ENCODE peak calls at places on chromosomes 1 and 21, in seven cellular contexts. O is A673, B is uterus, L is fibroblast of lung, K is lung, J is tibial nerve, M is neural progenitor cell. F is an unnamed sample. For H3K27me3, the result is how much of the 10 kb centered on the place peaks cover.

GRCh38 chr1:205976708-205977107 is 26.5 kb downstream of the RAB7B start:
- DNase-seq in O (no peak), B (no peak), L (peak), K (no peak), J (no peak), M (peak), F (peak)

GRCh38 chr1:230464618-230465017 is 38.5 kb upstream of the PGBD5 start:
- DNase-seq in O (no peak), B (no peak), L (no peak), K (no peak), J (no peak), M (no peak), F (no peak)

GRCh38 chr1:95072532-95073419 is at the start of gene ALG14:
- DNase-seq in O (peak), B (peak), L (peak), K (peak), J (peak), M (peak), F (peak)

GRCh38 chr1:150889650-150890416 is 2.9 kb downstream of the CTXND2 start:
- DNase-seq in O (no peak), B (no peak), L (no peak), K (no peak), J (no peak), M (no peak), F (no peak)

GRCh38 chr1:20538760-20539551 is 13.4 kb upstream of the FAM43B start:
- DNase-seq in O (no peak), B (no peak), L (no peak), K (no peak), J (no peak), M (no peak), F (no peak)

GRCh38 chr1:218164930-218165686 is 120.0 kb upstream of the RRP15 start:
- DNase-seq in O (peak), B (no peak), L (peak), K (no peak), J (no peak), M (peak), F (peak)

GRCh38 chr21:31530918-31531705 is 128.4 kb upstream of the SOD1 start:
- DNase-seq in O (peak), B (no peak), L (no peak), K (no peak), J (no peak), M (no peak), F (no peak)

GRCh38 chr1:232853994-232854532 is 48.8 kb downstream of the MAP10 start:
- DNase-seq in O (peak), B (no peak), L (peak), K (no peak), J (no peak), M (no peak), F (no peak)

GRCh38 chr1:59332983-59333382 is 36.1 kb downstream of the FGGY start:
- DNase-seq in O (peak), B (no peak), L (peak), K (no peak), J (no peak), M (no peak), F (no peak)

GRCh38 chr1:8439015-8439702 is 121.2 kb downstream of the SLC45A1 start:
- DNase-seq in O (peak), B (peak), L (peak), K (peak), J (peak), M (peak), F (peak)

GRCh38 chr1:47940779-47941178 is 56.4 kb downstream of the TRABD2B start:
- DNase-seq in O (no peak), B (no peak), L (no peak), K (no peak), J (no peak), M (no peak), F (no peak)

GRCh38 chr1:206556047-206556747 is 48.9 kb downstream of the RASSF5 start:
- DNase-seq in O (no peak), B (no peak), L (no peak), K (no peak), J (no peak), M (no peak), F (no peak)

GRCh38 chr1:211379446-211379845 is 52.8 kb downstream of the TRAF5 start:
- DNase-seq in O (no peak), B (no peak), L (no peak), K (no peak), J (no peak), M (no peak), F (no peak)

GRCh38 chr1:109788695-109789521 is 25.2 kb upstream of the EPS8L3 start:
- DNase-seq in O (no peak), B (peak), L (no peak), K (no peak), J (no peak), M (peak), F (peak)

GRCh38 chr21:33257404-33257803 is 8.8 kb upstream of the IL10RB start:
- DNase-seq in O (no peak), B (no peak), L (no peak), K (no peak), J (no peak), M (no peak), F (no peak)

GRCh38 chr1:12188657-12189327 is 22.0 kb downstream of the TNFRSF1B start:
- DNase-seq in O (no peak), B (no peak), L (no peak), K (no peak), J (no peak), M (no peak), F (no peak)

GRCh38 chr21:42236693-42237092 is 17.8 kb downstream of the ABCG1 start:
- DNase-seq in O (no peak), B (no peak), L (no peak), K (no peak), J (no peak), M (no peak), F (peak)

GRCh38 chr1:25478633-25479032 is 47.9 kb downstream of the MACO1 start:
- DNase-seq in O (no peak), B (no peak), L (no peak), K (no peak), J (no peak), M (no peak), F (no peak)

GRCh38 chr1:7224081-7224534 is 438.9 kb downstream of the CAMTA1 start:
- DNase-seq in O (no peak), B (no peak), L (peak), K (no peak), J (no peak), M (no peak), F (no peak)

GRCh38 chr1:64948905-64949833 is 17.2 kb downstream of the JAK1 start:
- DNase-seq in O (peak), B (no peak), L (peak), K (no peak), J (no peak), M (no peak), F (no peak)

GRCh38 chr21:33380483-33380998 is 22.7 kb upstream of the IFNGR2 start:
- DNase-seq in O (peak), B (peak), L (peak), K (peak), J (peak), M (no peak), F (peak)

GRCh38 chr1:7379445-7379971 is 391.6 kb upstream of the VAMP3 start:
- DNase-seq in O (peak), B (no peak), L (peak), K (no peak), J (no peak), M (peak), F (no peak)

GRCh38 chr1:193311226-193311948 is 125.0 kb upstream of the B3GALT2 start:
- DNase-seq in O (no peak), B (no peak), L (no peak), K (no peak), J (no peak), M (no peak), F (no peak)

GRCh38 chr1:203095061-203095690 is 9.4 kb upstream of the MYOG start:
- DNase-seq in O (no peak), B (no peak), L (no peak), K (no peak), J (no peak), M (no peak), F (no peak)

GRCh38 chr21:14550200-14550599 is 4.1 kb upstream of the SAMSN1 start:
- DNase-seq in O (peak), B (no peak), L (no peak), K (no peak), J (no peak), M (no peak), F (no peak)

GRCh38 chr1:165891461-165891860 is 64.0 kb downstream of the UCK2 start:
- DNase-seq in O (no peak), B (no peak), L (no peak), K (no peak), J (no peak), M (no peak), F (no peak)

GRCh38 chr1:211638723-211639122 is 36.7 kb downstream of the NEK2 start:
- DNase-seq in O (no peak), B (no peak), L (peak), K (no peak), J (no peak), M (no peak), F (no peak)

GRCh38 chr1:30518696-30519095 is 204.7 kb downstream of the MATN1 start:
- DNase-seq in O (no peak), B (no peak), L (no peak), K (no peak), J (no peak), M (no peak), F (no peak)

GRCh38 chr21:33229099-33229775 is 501 bp upstream of the IFNAR2 start:
- DNase-seq in O (no peak), B (no peak), L (no peak), K (no peak), J (no peak), M (no peak), F (no peak)

GRCh38 chr1:208081972-208082371 is 162.2 kb downstream of the PLXNA2 start:
- DNase-seq in O (no peak), B (no peak), L (no peak), K (no peak), J (peak), M (peak), F (no peak)

GRCh38 chr21:35095859-35096291 is 46.8 kb upstream of the RUNX1 start:
- DNase-seq in O (no peak), B (no peak), L (peak), K (no peak), J (no peak), M (no peak), F (no peak)

GRCh38 chr1:47759581-47760247 is 237.5 kb downstream of the TRABD2B start:
- DNase-seq in O (no peak), B (no peak), L (no peak), K (no peak), J (no peak), M (no peak), F (no peak)

GRCh38 chr1:218273757-218274505 is 11.2 kb upstream of the RRP15 start:
- DNase-seq in O (no peak), B (no peak), L (no peak), K (no peak), J (no peak), M (peak), F (no peak)

GRCh38 chr21:41438425-41439113 is 12.5 kb downstream of the MX1 start:
- DNase-seq in O (no peak), B (no peak), L (no peak), K (no peak), J (no peak), M (no peak), F (no peak)

GRCh38 chr1:39238476-39238875 is 34.0 kb downstream of the MACF1 start:
- DNase-seq in O (peak), B (peak), L (peak), K (no peak), J (no peak), M (no peak), F (no peak)

GRCh38 chr21:40049959-40050290 is 182.7 kb downstream of the PCP4 start:
- DNase-seq in O (no peak), B (no peak), L (no peak), K (no peak), J (no peak), M (peak), F (no peak)

GRCh38 chr21:41648591-41649031 is 118.2 kb downstream of the RIPK4 start:
- DNase-seq in O (peak), B (no peak), L (peak), K (no peak), J (no peak), M (no peak), F (no peak)

GRCh38 chr1:205313681-205314308 is 7.8 kb downstream of the NUAK2 start:
- DNase-seq in O (peak), B (peak), L (peak), K (peak), J (peak), M (peak), F (peak)

GRCh38 chr1:93471284-93471683 is 23.4 kb downstream of the FNBP1L start:
- DNase-seq in O (no peak), B (no peak), L (no peak), K (no peak), J (no peak), M (no peak), F (no peak)

GRCh38 chr1:110783292-110783918 is 89.5 kb upstream of the CD53 start:
- DNase-seq in O (peak), B (no peak), L (peak), K (peak), J (peak), M (peak), F (no peak)

GRCh38 chr1:24150228-24151174 is 7.6 kb upstream of the IL22RA1 start:
- DNase-seq in O (peak), B (peak), L (peak), K (peak), J (peak), M (peak), F (peak)
- H3K27me3 ChIP-seq in O (under half), B (under half), L (under half), K (under half), J (under half), M (under half), F (under half)

GRCh38 chr1:156833598-156833997 is 16.9 kb upstream of the SH2D2A start:
- DNase-seq in O (no peak), B (no peak), L (no peak), K (no peak), J (no peak), M (no peak), F (no peak)
- H3K27me3 ChIP-seq in O (under half), B (under half), L (half or more), K (under half), J (under half), M (half or more), F (under half)

GRCh38 chr1:17217607-17218006 is 12.7 kb downstream of the PADI1 start:
- DNase-seq in O (no peak), B (no peak), L (no peak), K (no peak), J (no peak), M (no peak), F (no peak)
- H3K27me3 ChIP-seq in O (under half), B (under half), L (under half), K (under half), J (under half), M (under half), F (under half)

GRCh38 chr1:101314244-101314643 is 77.4 kb downstream of the S1PR1 start:
- DNase-seq in O (no peak), B (no peak), L (no peak), K (no peak), J (no peak), M (no peak), F (no peak)

GRCh38 chr1:101317590-101317989 is 80.8 kb downstream of the S1PR1 start:
- DNase-seq in O (no peak), B (no peak), L (no peak), K (no peak), J (no peak), M (no peak), F (no peak)

GRCh38 chr1:101312192-101312591 is 75.4 kb downstream of the S1PR1 start:
- DNase-seq in O (no peak), B (no peak), L (no peak), K (no peak), J (no peak), M (no peak), F (no peak)

GRCh38 chr1:101316801-101317200 is 80.0 kb downstream of the S1PR1 start:
- DNase-seq in O (no peak), B (no peak), L (no peak), K (no peak), J (no peak), M (no peak), F (no peak)

GRCh38 chr1:101316276-101316675 is 79.5 kb downstream of the S1PR1 start:
- DNase-seq in O (no peak), B (no peak), L (no peak), K (no peak), J (no peak), M (peak), F (no peak)
- H3K27me3 ChIP-seq in O (under half), B (under half), L (under half), K (under half), J (under half), M (under half), F (under half)

GRCh38 chr21:38696617-38697016 is 109.1 kb upstream of the ETS2 start:
- DNase-seq in O (no peak), B (no peak), L (no peak), K (no peak), J (no peak), M (no peak), F (no peak)

GRCh38 chr21:38699048-38699447 is 106.7 kb upstream of the ETS2 start:
- DNase-seq in O (peak), B (no peak), L (no peak), K (no peak), J (no peak), M (peak), F (no peak)

DNA sequence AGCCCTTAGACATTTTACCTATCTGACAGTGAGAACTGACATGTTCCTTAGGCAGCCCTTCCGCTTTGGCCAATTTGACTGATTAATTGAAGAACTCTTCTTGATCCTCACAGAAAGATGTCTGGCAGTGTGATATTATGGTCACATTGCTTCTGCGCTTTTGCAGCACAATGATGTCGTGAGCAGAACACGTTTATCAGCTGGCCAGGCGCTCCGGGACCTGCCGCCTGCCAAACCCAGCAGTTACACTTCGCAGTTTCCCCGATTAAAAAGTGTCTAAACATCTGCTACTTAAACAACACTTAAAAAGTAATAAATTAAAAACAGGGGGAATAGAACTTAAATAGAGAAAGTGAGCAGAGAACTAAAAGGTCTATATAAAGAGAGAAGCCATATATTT is 103.5 kb upstream of the ETS2 start:
- DNase-seq in O (no peak), B (no peak), L (no peak), K (no peak), J (no peak), M (no peak), F (no peak)
- H3K27me3 ChIP-seq in O (under half), B (under half), L (under half), K (under half), J (under half), M (under half), F (under half)

GRCh38 chr1:201399352-201400126 is 415 bp upstream of the LAD1 start:
- DNase-seq in O (no peak), B (no peak), L (no peak), K (peak), J (no peak), M (peak), F (no peak)
- H3K27me3 ChIP-seq in O (under half), B (under half), L (half or more), K (under half), J (under half), M (half or more), F (under half)

GRCh38 chr1:34887593-34887992 is 28.0 kb upstream of the SMIM12 start:
- DNase-seq in O (no peak), B (no peak), L (no peak), K (no peak), J (no peak), M (no peak), F (no peak)
- H3K27me3 ChIP-seq in O (half or more), B (under half), L (under half), K (under half), J (under half), M (half or more), F (under half)

DNA sequence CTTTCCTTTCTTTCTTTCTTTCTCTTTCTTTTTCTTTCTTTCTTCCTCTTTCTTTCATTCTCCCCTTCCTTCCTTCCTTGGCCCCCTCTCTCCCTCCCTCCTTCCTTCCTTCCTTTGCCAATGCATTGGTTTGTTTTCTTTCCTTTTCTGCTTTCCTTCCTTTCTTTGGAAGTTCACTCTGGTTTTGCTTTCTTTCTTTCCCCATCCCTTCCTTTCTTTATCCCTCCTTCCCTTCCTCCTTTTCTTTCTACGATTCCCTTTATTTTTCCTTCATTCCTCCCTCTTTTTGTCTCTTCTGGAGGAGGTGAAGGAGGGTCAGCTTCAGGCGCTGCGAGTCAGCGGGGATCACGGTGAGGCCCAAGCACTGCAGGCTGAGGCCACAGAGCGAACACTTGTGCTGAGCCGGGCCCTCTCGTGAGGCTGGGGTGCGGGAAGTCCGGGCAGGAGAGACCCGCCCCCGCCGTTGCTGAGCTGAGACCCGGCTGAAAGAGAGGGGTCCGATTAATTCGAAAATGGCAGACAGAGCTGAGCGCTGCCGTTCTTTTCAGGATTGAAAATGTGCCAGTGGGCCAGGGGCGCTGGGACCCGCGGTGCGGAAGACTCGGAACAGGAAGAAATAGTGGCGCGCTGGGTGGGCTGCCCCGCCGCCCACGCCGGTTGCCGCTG is 1.5 kb downstream of the SIM2 start:
- DNase-seq in O (no peak), B (no peak), L (no peak), K (no peak), J (no peak), M (peak), F (no peak)
- H3K27me3 ChIP-seq in O (under half), B (under half), L (half or more), K (under half), J (under half), M (half or more), F (under half)

F was measured in psoas muscle.